ENCODE peak calls at places on chromosomes 1 and 21, in eight cellular contexts. H is neuronal stem cell, F is IMR-90, P is prostate gland, U is uterus, V is tibial artery, N is foreskin fibroblast, D is cardiac fibroblast. M is an unnamed sample.

GRCh38 chr1:156111355-156111962 is 3.1 kb upstream of the LMNA start:
- DNase-seq in U (no peak), D (no peak), P (no peak), F (no peak), N (no peak), V (no peak), H (no peak), M (no peak)

GRCh38 chr1:30404341-30404740 is 319.0 kb downstream of the MATN1 start:
- DNase-seq in V (no peak), H (no peak), D (no peak), U (peak), P (no peak), N (no peak), F (no peak), M (no peak)

GRCh38 chr21:43365611-43366426 is 61.1 kb downstream of the SIK1 start:
- DNase-seq in N (no peak), H (no peak), D (no peak), P (no peak), V (no peak), U (no peak), F (no peak), M (no peak)

GRCh38 chr1:190578015-190578414 is 100.4 kb upstream of the BRINP3 start:
- DNase-seq in U (no peak), F (no peak), V (no peak), N (peak), P (no peak), H (no peak), D (no peak), M (no peak)

GRCh38 chr1:21955474-21956281 is 18.6 kb upstream of the HSPG2 start:
- DNase-seq in P (no peak), U (peak), N (no peak), H (no peak), F (no peak), V (peak), D (no peak), M (no peak)

GRCh38 chr1:236947794-236948193 is 56.4 kb downstream of the MT1HL1 start:
- DNase-seq in H (no peak), U (no peak), D (no peak), F (no peak), P (no peak), N (no peak), V (no peak), M (no peak)

GRCh38 chr1:194512957-194513356 is 1326.5 kb upstream of the B3GALT2 start:
- DNase-seq in U (no peak), F (peak), N (peak), V (no peak), H (no peak), P (no peak), D (no peak), M (no peak)

GRCh38 chr1:154765970-154766369 is 104.1 kb downstream of the KCNN3 start:
- DNase-seq in D (peak), U (peak), H (no peak), V (no peak), F (peak), N (peak), P (no peak), M (no peak)

GRCh38 chr1:16324456-16324890 is 27.8 kb downstream of the FBXO42 start:
- DNase-seq in U (peak), H (no peak), F (peak), P (peak), N (peak), V (peak), D (peak), M (peak)

GRCh38 chr1:195804547-195804946 is 803.7 kb downstream of the KCNT2 start:
- DNase-seq in H (no peak), D (no peak), U (no peak), N (no peak), P (no peak), F (no peak), V (no peak), M (no peak)

GRCh38 chr1:59128239-59128736 is 168.6 kb upstream of the FGGY start:
- DNase-seq in N (no peak), U (no peak), V (no peak), F (peak), P (no peak), H (no peak), D (peak), M (no peak)

GRCh38 chr1:202858306-202858705 is 30.6 kb downstream of the RABIF start:
- DNase-seq in V (peak), H (no peak), N (peak), U (peak), P (no peak), D (peak), F (peak), M (no peak)

GRCh38 chr21:29163381-29164115 is 33.1 kb downstream of the MAP3K7CL start:
- DNase-seq in D (peak), H (no peak), N (no peak), V (no peak), U (no peak), P (no peak), F (no peak), M (no peak)

GRCh38 chr1:22794691-22795090 is 84.1 kb downstream of the EPHB2 start:
- DNase-seq in D (no peak), N (peak), H (no peak), P (no peak), F (peak), V (no peak), U (no peak), M (no peak)

GRCh38 chr1:14774988-14775387 is 176.5 kb downstream of the KAZN start:
- DNase-seq in F (no peak), P (no peak), U (no peak), H (no peak), N (no peak), D (no peak), V (no peak), M (no peak)

GRCh38 chr1:116826818-116827606 is 72.8 kb downstream of the CD2 start:
- DNase-seq in V (no peak), U (no peak), P (no peak), N (no peak), D (peak), F (peak), H (no peak), M (peak)

GRCh38 chr1:226635456-226635941 is 86.9 kb downstream of the STUM start:
- DNase-seq in V (peak), H (no peak), D (no peak), P (no peak), U (peak), N (no peak), F (no peak), M (no peak)

GRCh38 chr1:84750110-84750509 is 59.8 kb upstream of the SSX2IP start:
- DNase-seq in D (no peak), V (no peak), H (no peak), F (no peak), P (peak), U (no peak), N (no peak), M (no peak)

GRCh38 chr1:159040206-159040605 is 30.5 kb downstream of the IFI16 start:
- DNase-seq in P (no peak), H (no peak), D (peak), V (no peak), F (peak), N (peak), U (no peak), M (no peak)

GRCh38 chr1:84869750-84870149 is 23.3 kb downstream of the LPAR3 start:
- DNase-seq in P (no peak), N (peak), D (peak), U (no peak), F (peak), H (no peak), V (no peak), M (no peak)

GRCh38 chr1:11753555-11754208 is 8.3 kb upstream of the C1orf167 start:
- DNase-seq in D (no peak), U (no peak), N (no peak), V (no peak), H (no peak), P (no peak), F (no peak), M (no peak)

GRCh38 chr1:239816090-239816812 is 275.4 kb upstream of the FMN2 start:
- DNase-seq in H (no peak), F (peak), U (peak), D (peak), V (peak), N (no peak), P (no peak), M (peak)

GRCh38 chr1:48848035-48848434 is 71.3 kb upstream of the BEND5 start:
- DNase-seq in H (no peak), V (no peak), U (no peak), P (no peak), D (no peak), F (no peak), N (no peak), M (no peak)

GRCh38 chr1:57797084-57797483 is 373.2 kb upstream of the DAB1 start:
- DNase-seq in V (no peak), H (no peak), D (no peak), P (no peak), U (no peak), F (no peak), N (no peak), M (no peak)

GRCh38 chr1:10968411-10968826 is 44.0 kb upstream of the TARDBP start:
- DNase-seq in V (no peak), N (no peak), F (no peak), P (no peak), U (no peak), H (no peak), D (no peak), M (no peak)

GRCh38 chr1:155017946-155018316 is 15.3 kb downstream of the ZBTB7B start:
- DNase-seq in V (no peak), P (no peak), F (no peak), H (no peak), U (no peak), N (no peak), D (no peak), M (no peak)

GRCh38 chr1:26705788-26706237 is 10.0 kb downstream of the ARID1A start:
- DNase-seq in U (no peak), V (no peak), D (peak), N (peak), H (no peak), F (peak), P (peak), M (peak)

GRCh38 chr1:151756291-151756690 is 7.0 kb downstream of the MRPL9 start:
- DNase-seq in F (peak), D (peak), H (no peak), N (peak), U (no peak), V (no peak), P (no peak), M (no peak)

GRCh38 chr1:145720878-145721671 is 1.8 kb downstream of the CD160 start:
- DNase-seq in P (peak), F (peak), H (peak), N (peak), U (peak), D (peak), V (peak), M (no peak)

GRCh38 chr1:208652300-208653160 is 408.3 kb upstream of the PLXNA2 start:
- DNase-seq in N (peak), D (peak), U (peak), V (peak), F (peak), H (peak), P (peak), M (peak)

GRCh38 chr1:163240705-163241104 is 38.0 kb upstream of the RGS5 start:
- DNase-seq in N (no peak), H (no peak), P (no peak), U (no peak), D (no peak), V (no peak), F (no peak), M (no peak)

GRCh38 chr1:186615332-186615731 is 64.9 kb downstream of the PTGS2 start:
- DNase-seq in U (no peak), F (no peak), D (no peak), N (no peak), P (no peak), H (no peak), V (no peak), M (no peak)
- H3K4me3 ChIP-seq in U (no peak), F (no peak), D (no peak), N (no peak), P (no peak), H (no peak), V (no peak), M (no peak)

DNA sequence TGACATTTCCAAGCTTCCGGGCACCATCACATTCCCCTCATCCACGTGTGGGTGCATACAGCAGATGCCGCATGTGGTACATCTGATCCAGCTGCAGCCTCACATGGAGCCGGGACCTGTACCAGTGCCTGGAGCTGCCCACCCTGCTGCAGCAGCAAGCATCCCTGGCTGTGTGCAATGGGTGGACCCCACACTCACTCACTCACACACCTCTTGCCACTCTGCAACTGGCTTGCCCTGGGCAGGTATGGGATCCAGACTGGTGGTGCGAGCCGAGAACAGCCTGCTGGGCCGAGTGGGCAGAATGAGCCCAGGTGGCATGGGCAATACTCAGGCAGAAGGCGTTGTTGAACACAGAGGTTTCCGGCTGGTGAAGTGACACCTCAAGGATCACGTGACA is 75.0 kb downstream of the DPYD start:
- DNase-seq in P (no peak), D (no peak), H (no peak), F (no peak), V (no peak), N (no peak), U (no peak), M (no peak)
- H3K4me3 ChIP-seq in P (no peak), D (no peak), H (no peak), F (no peak), V (no peak), N (no peak), U (no peak), M (no peak)

GRCh38 chr1:19798486-19799232 is 1.1 kb downstream of the TMCO4 start:
- DNase-seq in U (no peak), V (no peak), P (no peak), F (no peak), D (no peak), H (no peak), N (no peak), M (no peak)
- H3K4me3 ChIP-seq in U (peak), V (peak), P (peak), F (peak), D (no peak), H (no peak), N (peak), M (no peak)

DNA sequence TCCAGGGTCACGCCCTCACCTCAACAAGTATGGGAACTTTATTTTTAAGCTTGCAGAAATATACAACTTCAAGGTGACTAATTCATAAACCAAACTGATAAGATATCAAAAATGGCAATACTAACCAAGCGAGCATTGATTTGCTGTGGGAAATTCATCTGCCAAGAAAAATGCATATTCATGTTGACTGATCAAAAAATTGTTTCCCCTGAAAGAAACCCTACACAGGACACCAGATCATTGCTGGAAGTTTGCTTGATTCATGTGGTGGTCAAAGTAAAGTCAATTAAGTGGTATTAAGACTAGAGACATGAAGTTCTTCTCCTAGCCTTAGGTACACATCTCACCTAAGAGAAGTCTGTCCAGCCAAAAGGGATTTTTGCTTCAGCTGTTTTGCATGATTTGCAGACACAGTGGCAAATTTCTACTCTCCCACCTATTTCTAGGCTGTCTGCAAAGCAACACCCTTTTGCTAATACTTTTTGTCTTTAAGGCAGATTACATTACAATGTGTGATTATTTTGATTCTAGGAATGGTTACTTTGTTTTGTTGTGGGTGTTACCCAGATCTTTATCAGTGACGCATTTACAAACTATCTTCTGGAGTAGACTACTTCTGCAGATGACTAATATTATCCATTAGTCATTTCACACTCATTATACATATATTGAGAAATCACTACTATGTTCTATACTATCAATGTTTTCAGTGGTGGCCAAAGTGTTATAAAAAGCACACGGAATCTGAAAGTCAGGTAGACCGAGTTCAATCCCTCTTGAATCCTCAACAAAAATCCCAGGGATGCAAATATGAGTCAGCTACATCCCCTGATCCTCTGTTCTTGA is 12.3 kb downstream of the SAMSN1 start:
- DNase-seq in U (no peak), V (no peak), H (no peak), D (peak), N (no peak), P (no peak), F (no peak), M (peak)
- H3K4me3 ChIP-seq in U (no peak), V (no peak), H (no peak), D (no peak), N (no peak), P (no peak), F (no peak), M (no peak)

DNA sequence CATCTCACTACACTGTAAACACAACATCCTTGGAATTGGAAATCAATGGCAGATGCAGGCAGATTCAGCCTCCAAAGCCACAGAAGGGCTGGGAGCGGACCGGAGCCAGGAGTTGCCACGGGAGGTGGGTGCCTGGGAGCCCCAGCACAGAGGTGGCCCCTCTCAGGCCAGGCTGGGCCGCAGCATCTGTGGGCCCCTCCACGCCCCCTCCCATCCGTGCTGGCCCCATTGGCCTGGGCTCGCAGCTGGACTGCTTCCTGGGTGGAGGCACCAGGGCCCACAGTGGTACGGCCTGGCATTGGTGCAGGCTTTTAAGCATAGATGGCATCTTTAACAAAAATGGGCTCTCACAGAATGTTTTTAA is 64.2 kb downstream of the SLX9 start:
- DNase-seq in H (no peak), U (peak), V (no peak), D (no peak), P (no peak), N (no peak), F (no peak), M (no peak)
- H3K4me3 ChIP-seq in H (no peak), U (no peak), V (no peak), D (no peak), P (no peak), N (no peak), F (no peak), M (no peak)

GRCh38 chr1:220887868-220888664 is 8.8 kb downstream of the HLX start:
- DNase-seq in D (no peak), N (no peak), U (no peak), F (no peak), P (no peak), H (no peak), V (no peak), M (no peak)

GRCh38 chr1:220885971-220886370 is 6.7 kb downstream of the HLX start:
- DNase-seq in F (no peak), P (no peak), U (no peak), D (no peak), H (no peak), N (no peak), V (no peak), M (no peak)

GRCh38 chr1:220888665-220888986 is 9.4 kb downstream of the HLX start:
- DNase-seq in P (no peak), V (no peak), N (no peak), D (no peak), U (no peak), H (no peak), F (no peak), M (no peak)

GRCh38 chr1:220886470-220887201 is 7.4 kb downstream of the HLX start:
- DNase-seq in U (no peak), V (no peak), H (no peak), F (no peak), N (no peak), P (no peak), D (no peak), M (no peak)

DNA sequence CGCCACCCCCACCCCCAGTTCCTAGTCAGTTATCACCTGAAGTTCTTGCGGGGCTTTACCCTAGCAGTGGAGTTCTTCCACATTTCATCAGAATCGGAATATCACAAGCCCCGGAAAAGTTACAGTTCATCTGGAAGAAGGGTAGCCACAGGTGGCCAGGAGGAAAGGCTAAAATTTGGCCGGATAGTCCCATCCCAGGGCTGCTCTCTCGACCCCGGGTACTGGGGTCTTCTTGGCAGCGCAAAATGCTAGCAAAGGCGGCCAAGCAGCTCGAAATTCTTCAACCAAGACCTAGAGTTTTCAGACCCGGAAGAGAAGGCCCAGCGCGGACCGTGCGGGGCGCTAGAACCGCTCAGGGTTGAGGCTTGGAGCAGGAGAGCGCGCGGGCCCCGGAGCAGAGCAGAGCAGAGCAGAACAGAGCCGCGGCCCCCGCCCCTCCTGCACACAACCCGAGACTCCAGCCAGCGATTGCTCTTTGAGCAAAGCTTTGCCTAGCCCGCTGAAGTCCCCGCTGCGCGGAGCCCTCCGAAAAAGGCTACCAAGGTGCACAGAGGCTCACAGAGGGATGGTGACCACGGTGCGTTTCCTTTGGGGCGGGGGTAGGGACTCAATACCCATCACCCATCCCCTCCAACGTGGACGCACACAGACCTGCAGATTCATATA is 8.1 kb downstream of the HLX start:
- DNase-seq in U (no peak), N (no peak), F (no peak), H (no peak), D (no peak), P (no peak), V (no peak), M (no peak)
- H3K4me3 ChIP-seq in U (no peak), N (peak), F (no peak), H (no peak), D (no peak), P (no peak), V (peak), M (no peak)

M was measured in kidney epithelial cell.